ENCODE peak calls at places on chromosomes 6 and 20, in seven cellular contexts. Q is HCT116, V is GM12878, A is K562, L is SK-N-SH, W is HepG2, H is H1. N is an unnamed sample.

GRCh38 chr6:161949531-161949930 is 675.7 kb upstream of the AGPAT4 start:
- DNase-seq in Q (no peak), V (no peak), A (no peak), L (no peak), W (no peak), H (no peak), N (no peak)

GRCh38 chr6:157106487-157106886 is 216.8 kb downstream of the TMEM242 start:
- DNase-seq in Q (peak), V (no peak), A (peak), L (no peak), W (no peak), H (no peak), N (no peak)

GRCh38 chr6:20665290-20665689 is 131.0 kb downstream of the CDKAL1 start:
- DNase-seq in Q (no peak), V (no peak), A (no peak), L (no peak), W (no peak), H (no peak), N (no peak)

GRCh38 chr6:41355952-41356351 is 20.5 kb downstream of the NCR2 start:
- DNase-seq in Q (no peak), V (no peak), A (no peak), L (no peak), W (no peak), H (no peak), N (no peak)

GRCh38 chr6:117494283-117494682 is 11.8 kb downstream of the DCBLD1 start:
- DNase-seq in Q (no peak), V (no peak), A (peak), L (no peak), W (no peak), H (no peak), N (no peak)

GRCh38 chr6:170271771-170272314 is 19.0 kb downstream of the DLL1 start:
- DNase-seq in Q (no peak), V (peak), A (no peak), L (no peak), W (no peak), H (no peak), N (no peak)

GRCh38 chr20:35772563-35773058 is 796 bp downstream of the PHF20 start:
- DNase-seq in Q (no peak), V (no peak), A (no peak), L (no peak), W (no peak), H (no peak), N (no peak)

GRCh38 chr6:40376113-40376650 is 211.0 kb downstream of the LRFN2 start:
- DNase-seq in Q (no peak), V (no peak), A (no peak), L (no peak), W (no peak), H (no peak), N (peak)

GRCh38 chr6:31154436-31154835 is 3.2 kb downstream of the CCHCR1 start:
- DNase-seq in Q (no peak), V (no peak), A (no peak), L (no peak), W (no peak), H (no peak), N (no peak)

GRCh38 chr6:32218167-32218566 is 5.7 kb downstream of the NOTCH4 start:
- DNase-seq in Q (no peak), V (no peak), A (no peak), L (no peak), W (no peak), H (no peak), N (no peak)

GRCh38 chr20:60961551-60961950 is 290.5 kb upstream of the CDH4 start:
- DNase-seq in Q (no peak), V (no peak), A (no peak), L (no peak), W (no peak), H (no peak), N (no peak)

GRCh38 chr20:6466065-6466810 is 301.2 kb upstream of the BMP2 start:
- DNase-seq in Q (no peak), V (no peak), A (no peak), L (no peak), W (peak), H (no peak), N (no peak)

GRCh38 chr6:109450801-109451200 is 4.8 kb downstream of the MICAL1 start:
- DNase-seq in Q (no peak), V (no peak), A (no peak), L (no peak), W (no peak), H (no peak), N (no peak)

GRCh38 chr6:12291083-12291784 is 1.1 kb downstream of the EDN1 start:
- DNase-seq in Q (no peak), V (no peak), A (no peak), L (peak), W (no peak), H (no peak), N (no peak)

GRCh38 chr6:40912158-40912946 is 126.7 kb downstream of the UNC5CL start:
- DNase-seq in Q (no peak), V (peak), A (peak), L (peak), W (peak), H (peak), N (peak)

GRCh38 chr6:39925191-39925930 is 8.9 kb downstream of the MOCS1 start:
- DNase-seq in Q (no peak), V (no peak), A (no peak), L (no peak), W (no peak), H (no peak), N (no peak)

GRCh38 chr20:6502219-6502618 is 265.3 kb upstream of the BMP2 start:
- DNase-seq in Q (no peak), V (no peak), A (peak), L (no peak), W (no peak), H (no peak), N (no peak)

GRCh38 chr6:708237-708598 is 15.3 kb upstream of the EXOC2 start:
- DNase-seq in Q (no peak), V (no peak), A (no peak), L (no peak), W (no peak), H (no peak), N (no peak)

GRCh38 chr20:51258582-51259175 is 235.8 kb upstream of the KCNG1 start:
- DNase-seq in Q (no peak), V (no peak), A (no peak), L (no peak), W (no peak), H (no peak), N (no peak)

GRCh38 chr6:152348116-152348515 is 289.0 kb downstream of the SYNE1 start:
- DNase-seq in Q (no peak), V (no peak), A (no peak), L (no peak), W (no peak), H (no peak), N (no peak)

GRCh38 chr6:129267028-129267427 is 384.1 kb downstream of the LAMA2 start:
- DNase-seq in Q (no peak), V (no peak), A (no peak), L (no peak), W (no peak), H (no peak), N (no peak)

GRCh38 chr6:24891004-24891403 is 44.8 kb downstream of the RIPOR2 start:
- DNase-seq in Q (no peak), V (no peak), A (no peak), L (no peak), W (no peak), H (no peak), N (no peak)

GRCh38 chr6:73823832-73824231 is 127.8 kb downstream of the CD109 start:
- DNase-seq in Q (no peak), V (no peak), A (no peak), L (no peak), W (no peak), H (no peak), N (no peak)

GRCh38 chr20:45407067-45407745 is 883 bp upstream of the DBNDD2 start:
- DNase-seq in Q (no peak), V (no peak), A (peak), L (peak), W (no peak), H (no peak), N (peak)

GRCh38 chr6:85116475-85116874 is 333.4 kb upstream of the NT5E start:
- DNase-seq in Q (no peak), V (no peak), A (no peak), L (no peak), W (no peak), H (no peak), N (no peak)

GRCh38 chr6:166861961-166862286 is 94.4 kb downstream of the RNASET2 start:
- DNase-seq in Q (no peak), V (no peak), A (no peak), L (peak), W (no peak), H (no peak), N (no peak)

GRCh38 chr20:37417857-37418501 is 72.0 kb downstream of the SRC start:
- DNase-seq in Q (no peak), V (no peak), A (no peak), L (no peak), W (no peak), H (no peak), N (no peak)

GRCh38 chr20:39019805-39020325 is 57.7 kb downstream of the DHX35 start:
- DNase-seq in Q (no peak), V (peak), A (no peak), L (no peak), W (no peak), H (no peak), N (no peak)

GRCh38 chr6:48281217-48281616 is 170.2 kb upstream of the PTCHD4 start:
- DNase-seq in Q (no peak), V (no peak), A (no peak), L (no peak), W (no peak), H (no peak), N (no peak)

GRCh38 chr20:62141397-62142251 is 1.6 kb downstream of the PSMA7 start:
- DNase-seq in Q (no peak), V (no peak), A (peak), L (peak), W (peak), H (no peak), N (peak)

GRCh38 chr6:90596967-90597539 is 10.2 kb upstream of the MAP3K7 start:
- DNase-seq in Q (no peak), V (no peak), A (no peak), L (no peak), W (no peak), H (no peak), N (no peak)

GRCh38 chr6:25942561-25943147 is 12.2 kb upstream of the SLC17A2 start:
- DNase-seq in Q (peak), V (no peak), A (peak), L (peak), W (peak), H (no peak), N (peak)

GRCh38 chr6:1255646-1256365 is 56.1 kb upstream of the FOXQ1 start:
- DNase-seq in Q (no peak), V (no peak), A (no peak), L (no peak), W (no peak), H (no peak), N (no peak)

GRCh38 chr6:161228911-161229591 is 44.8 kb downstream of the AGPAT4 start:
- DNase-seq in Q (no peak), V (no peak), A (peak), L (no peak), W (no peak), H (no peak), N (no peak)

GRCh38 chr6:16676978-16677377 is 84.3 kb downstream of the ATXN1 start:
- DNase-seq in Q (peak), V (no peak), A (no peak), L (no peak), W (peak), H (no peak), N (no peak)

GRCh38 chr20:2851086-2851485 is 10.5 kb downstream of the VPS16 start:
- DNase-seq in Q (no peak), V (no peak), A (no peak), L (no peak), W (no peak), H (no peak), N (no peak)

DNA sequence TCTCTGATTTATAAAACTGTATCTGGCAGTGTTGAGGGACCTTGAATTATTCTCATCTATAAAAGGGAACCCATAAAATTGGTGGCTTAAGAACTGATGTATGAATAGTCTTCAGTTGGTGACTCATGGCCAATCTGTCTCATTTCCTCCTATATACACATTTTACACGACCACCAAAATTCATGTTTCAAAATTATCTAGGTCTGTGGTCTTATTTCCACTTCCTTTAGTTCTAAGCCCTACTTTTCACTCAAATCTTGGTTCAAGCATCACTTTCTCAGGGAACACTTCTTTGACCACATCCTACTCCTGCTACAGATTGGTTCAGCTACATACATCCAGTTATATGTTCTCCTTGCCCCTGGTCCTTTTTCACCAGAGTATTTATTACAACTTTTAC is 18.6 kb upstream of the ENPP1 start:
- DNase-seq in Q (no peak), V (no peak), A (no peak), L (no peak), W (no peak), H (no peak), N (no peak)
- TF ChIP-seq JUND in Q (no peak), V (no peak), A (no peak), L (no peak), W (no peak), H (no peak), N (no peak)

GRCh38 chr6:81700414-81700813 is 52.1 kb downstream of the TENT5A start:
- DNase-seq in Q (no peak), V (no peak), A (no peak), L (no peak), W (no peak), H (no peak), N (peak)
- TF ChIP-seq JUND in Q (no peak), V (no peak), A (no peak), L (no peak), W (no peak), H (no peak), N (no peak)

GRCh38 chr6:162999575-163000285 is 272.0 kb downstream of the PACRG start:
- DNase-seq in Q (no peak), V (no peak), A (no peak), L (no peak), W (no peak), H (no peak), N (no peak)

GRCh38 chr6:162998777-162999176 is 271.0 kb downstream of the PACRG start:
- DNase-seq in Q (no peak), V (no peak), A (no peak), L (no peak), W (no peak), H (no peak), N (no peak)

GRCh38 chr6:163001341-163001740 is 273.6 kb downstream of the PACRG start:
- DNase-seq in Q (no peak), V (peak), A (no peak), L (no peak), W (no peak), H (no peak), N (no peak)
- TF ChIP-seq JUND in Q (no peak), V (no peak), A (no peak), L (no peak), W (no peak), H (no peak), N (no peak)

GRCh38 chr6:27183082-27183832 is 64.2 kb upstream of the PRSS16 start:
- DNase-seq in Q (no peak), V (no peak), A (no peak), L (no peak), W (no peak), H (no peak), N (no peak)

GRCh38 chr6:27188885-27189418 is 58.5 kb upstream of the PRSS16 start:
- DNase-seq in Q (peak), V (peak), A (peak), L (peak), W (peak), H (no peak), N (peak)

DNA sequence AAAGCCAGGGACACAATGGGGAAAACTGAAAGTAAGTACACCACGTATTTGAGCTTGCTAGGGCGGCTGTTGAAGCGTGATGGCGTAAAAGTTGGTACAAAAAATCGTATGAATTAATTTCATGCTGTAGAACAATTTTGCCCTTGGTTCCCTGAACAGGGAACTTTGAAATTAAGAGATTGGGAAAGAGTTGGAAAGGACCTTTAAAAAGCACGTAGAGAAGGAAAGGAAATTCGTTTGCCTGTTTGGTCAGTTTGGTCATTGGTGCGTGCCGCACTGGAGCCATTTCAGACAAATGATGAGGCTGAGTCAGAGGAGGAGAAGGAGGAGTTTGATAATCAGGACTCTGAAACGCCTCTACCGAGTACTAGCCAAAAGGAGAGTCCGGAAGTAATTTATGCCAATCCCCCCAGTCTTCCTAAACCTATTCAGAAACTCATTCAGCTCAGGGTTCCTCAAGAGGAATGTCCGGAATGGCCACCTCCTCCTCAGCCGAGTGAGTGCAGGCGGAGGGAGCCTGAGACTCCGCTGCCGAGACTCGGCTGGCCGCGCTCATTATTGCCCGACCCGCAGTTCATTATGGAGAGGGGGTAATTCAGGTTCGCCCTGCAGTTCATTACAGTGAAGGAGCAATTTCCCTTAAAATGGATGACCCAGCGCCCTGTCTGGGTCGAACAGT is 59.2 kb upstream of the PRSS16 start:
- DNase-seq in Q (peak), V (peak), A (peak), L (peak), W (peak), H (no peak), N (peak)
- TF ChIP-seq JUND in Q (no peak), V (no peak), A (peak), L (peak), W (no peak), H (no peak), N (no peak)

GRCh38 chr20:48841861-48842529 is 14.2 kb upstream of the PREX1 start:
- DNase-seq in Q (no peak), V (no peak), A (peak), L (no peak), W (no peak), H (no peak), N (no peak)
- TF ChIP-seq JUND in Q (peak), V (no peak), A (peak), L (peak), W (no peak), H (no peak), N (no peak)

GRCh38 chr20:57774111-57774880 is 64.5 kb upstream of the PMEPA1 start:
- DNase-seq in Q (no peak), V (no peak), A (no peak), L (no peak), W (no peak), H (no peak), N (no peak)
- TF ChIP-seq JUND in Q (no peak), V (no peak), A (no peak), L (no peak), W (no peak), H (no peak), N (no peak)

N was measured in T47D.